ENCODE peak calls at places on chromosomes 7 and 10, in five cellular contexts. O is COLO829; W is stimulated activated CD4-positive, alpha-beta T cell treated with anti-CD3 and anti-CD28 coated beads, Interleukin-2, amount 100 ng/mL, for 24 hours; M is NAMALWA; E is LoVo. I is an unnamed sample.

GRCh38 chr7:91634485-91635177 is 245.9 kb downstream of the MTERF1 start:
- DNase-seq in E (no peak), O (no peak), M (no peak), W (no peak), I (no peak)

GRCh38 chr10:110643670-110644597 is at the start of gene RBM20:
- DNase-seq in O (no peak), M (no peak), E (no peak), W (peak; percentile 24), I (peak; percentile 29)

GRCh38 chr7:7077945-7078344 is 104.4 kb upstream of the C1GALT1 start:
- DNase-seq in M (no peak), E (no peak), O (no peak), W (no peak), I (no peak)

GRCh38 chr10:21825345-21825744 is 178.2 kb downstream of the DNAJC1 start:
- DNase-seq in M (no peak), W (no peak), O (no peak), E (no peak), I (no peak)

GRCh38 chr7:7719235-7719634 is 828 bp upstream of the RPA3 start:
- DNase-seq in M (peak; percentile 92), E (peak; percentile 59), O (peak; percentile 67), W (peak; percentile 48), I (peak; percentile 29)

GRCh38 chr10:36450385-36450784 is 675.0 kb upstream of the ANKRD30A start:
- DNase-seq in E (no peak), O (no peak), M (no peak), W (no peak), I (no peak)

GRCh38 chr7:468681-469590 is 50.7 kb downstream of the PDGFA start:
- DNase-seq in E (no peak), W (no peak), O (no peak), M (no peak), I (peak; percentile 11)

GRCh38 chr7:70133291-70133690 is 535.0 kb downstream of the AUTS2 start:
- DNase-seq in M (no peak), W (no peak), O (no peak), E (no peak), I (no peak)

GRCh38 chr7:43619213-43620012 is 36.5 kb downstream of the STK17A start:
- DNase-seq in W (no peak), E (no peak), M (no peak), O (no peak), I (no peak)

GRCh38 chr7:151553356-151553755 is 33.7 kb upstream of the RHEB start:
- DNase-seq in W (no peak), E (no peak), O (no peak), M (no peak), I (no peak)

GRCh38 chr10:92239600-92240288 is 51.1 kb downstream of the CPEB3 start:
- DNase-seq in W (peak; percentile 51), M (no peak), O (no peak), E (peak; percentile 12), I (peak; percentile 46)

GRCh38 chr10:72812798-72813430 is 80.6 kb upstream of the OIT3 start:
- DNase-seq in E (no peak), W (no peak), M (no peak), O (no peak), I (no peak)

GRCh38 chr10:104435822-104436221 is 82.2 kb downstream of the CFAP58 start:
- DNase-seq in W (no peak), M (no peak), E (no peak), O (peak; percentile 17), I (no peak)

GRCh38 chr10:13087986-13088618 is 11.9 kb upstream of the OPTN start:
- DNase-seq in W (no peak), M (no peak), E (peak; percentile 33), O (no peak), I (no peak)

GRCh38 chr7:120825152-120825551 is 32.8 kb downstream of the TSPAN12 start:
- DNase-seq in W (no peak), M (no peak), O (no peak), E (no peak), I (no peak)

GRCh38 chr7:101882595-101883564 is 65.5 kb downstream of the CUX1 start:
- DNase-seq in O (peak; percentile 96), M (no peak), E (peak; percentile 99), W (no peak), I (no peak)

GRCh38 chr7:9608560-9608959 is 1175.2 kb downstream of the NXPH1 start:
- DNase-seq in O (no peak), M (no peak), W (no peak), E (no peak), I (no peak)

GRCh38 chr7:152615052-152615741 is 60.7 kb downstream of the XRCC2 start:
- DNase-seq in O (no peak), W (no peak), M (no peak), E (no peak), I (no peak)